ENCODE peak calls at places on chromosome 13, in four cellular contexts. A, B, U and W are unnamed samples.

GRCh38 chr13:70408865-70409264 is 300.6 kb upstream of the KLHL1 start:
- DNase-seq in A (no peak), B (no peak), U (no peak), W (no peak)

GRCh38 chr13:77326905-77327604 is at the start of gene MYCBP2:
- DNase-seq in A (peak), B (peak), U (peak), W (peak)

GRCh38 chr13:71864981-71865857 is 1.8 kb downstream of the DACH1 start:
- DNase-seq in A (peak), B (no peak), U (no peak), W (peak)

GRCh38 chr13:38202730-38203129 is 146.9 kb upstream of the UFM1 start:
- DNase-seq in A (no peak), B (no peak), U (no peak), W (no peak)

GRCh38 chr13:20410726-20411125 is 114.9 kb downstream of the CRYL1 start:
- DNase-seq in A (no peak), B (no peak), U (no peak), W (no peak)

GRCh38 chr13:49098198-49098597 is 121.9 kb upstream of the MLNR start:
- DNase-seq in A (no peak), B (no peak), U (no peak), W (no peak)

GRCh38 chr13:49587311-49587847 is 2.0 kb upstream of the RCBTB1 start:
- DNase-seq in A (no peak), B (no peak), U (no peak), W (no peak)

GRCh38 chr13:26965058-26965380 is 204.4 kb upstream of the GPR12 start:
- DNase-seq in A (peak), B (no peak), U (no peak), W (no peak)

GRCh38 chr13:83498486-83499190 is 383.6 kb downstream of the SLITRK1 start:
- DNase-seq in A (no peak), B (no peak), U (no peak), W (no peak)

GRCh38 chr13:44978328-44978727 is 10.9 kb downstream of the NUFIP1 start:
- DNase-seq in A (no peak), B (no peak), U (no peak), W (no peak)

GRCh38 chr13:36382030-36382429 is 35.8 kb upstream of the SPART start:
- DNase-seq in A (no peak), B (no peak), U (no peak), W (no peak)

GRCh38 chr13:76887070-76887563 is 912 bp upstream of the KCTD12 start:
- DNase-seq in A (peak), B (no peak), U (no peak), W (no peak)

GRCh38 chr13:20426766-20427448 is 98.8 kb downstream of the CRYL1 start:
- DNase-seq in A (no peak), B (no peak), U (no peak), W (no peak)

GRCh38 chr13:110387451-110388140 is 80.5 kb downstream of the COL4A2 start:
- DNase-seq in A (peak), B (no peak), U (peak), W (peak)

GRCh38 chr13:52195052-52195837 is 35.8 kb upstream of the NEK3 start:
- DNase-seq in A (peak), B (peak), U (peak), W (peak)

GRCh38 chr13:61777281-61777680 is 361.6 kb upstream of the PCDH20 start:
- DNase-seq in A (no peak), B (no peak), U (no peak), W (no peak)

GRCh38 chr13:93549326-93549855 is 322.8 kb downstream of the GPC6 start:
- DNase-seq in A (no peak), B (no peak), U (no peak), W (no peak)

GRCh38 chr13:44149821-44150220 is 223.8 kb upstream of the SERP2 start:
- DNase-seq in A (no peak), B (no peak), U (no peak), W (no peak)

GRCh38 chr13:42048625-42049453 is at the start of gene DGKH:
- DNase-seq in A (peak), B (no peak), U (peak), W (peak)

GRCh38 chr13:49733181-49733951 is 42.1 kb upstream of the EBPL start:
- DNase-seq in A (no peak), B (no peak), U (no peak), W (no peak)

GRCh38 chr13:42229287-42229686 is 42.7 kb upstream of the AKAP11 start:
- DNase-seq in A (no peak), B (no peak), U (no peak), W (no peak)

GRCh38 chr13:51768976-51769375 is 35.0 kb downstream of the DHRS12 start:
- DNase-seq in A (no peak), B (no peak), U (no peak), W (no peak)

DNA sequence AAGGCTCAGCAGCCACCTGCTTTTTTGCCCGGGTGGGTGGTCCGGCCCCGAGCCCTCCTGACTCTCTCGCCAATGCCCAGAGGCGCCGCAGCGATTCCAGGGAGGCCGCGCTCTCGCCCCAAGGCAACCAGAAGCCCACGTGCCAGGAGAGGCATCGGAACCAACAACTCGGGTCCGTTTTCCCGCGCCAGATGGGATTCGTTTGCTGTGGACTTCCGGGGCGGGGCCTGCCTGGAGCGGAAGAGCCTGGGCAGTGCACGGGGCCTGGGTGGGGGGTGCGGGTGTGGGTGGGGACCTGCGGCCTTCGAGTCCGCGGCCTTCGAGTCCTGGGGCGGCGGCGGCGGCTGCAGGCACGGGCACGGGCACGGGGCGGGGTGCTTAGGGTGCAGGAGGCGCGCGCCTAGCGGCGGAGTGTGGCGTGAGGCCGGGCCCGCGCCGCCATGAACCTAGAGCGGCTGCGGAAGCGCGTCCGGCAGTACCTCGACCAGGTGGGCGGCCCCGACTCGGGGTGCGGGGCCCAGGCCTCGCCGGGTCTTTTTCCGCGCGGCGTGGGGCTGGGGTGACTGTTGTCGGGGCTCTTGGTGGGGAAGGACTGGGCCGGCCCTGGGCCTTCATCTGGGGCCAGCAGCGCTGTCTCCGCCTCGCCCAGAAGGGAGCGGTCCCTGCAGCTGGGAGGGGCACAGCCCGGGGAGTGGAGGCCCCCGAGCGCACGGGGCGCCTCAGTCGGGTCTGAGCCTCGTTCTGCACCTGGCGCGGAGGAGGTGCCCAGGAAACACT is at the start of gene CDC16:
- DNase-seq in A (peak), B (peak), U (peak), W (peak)
- TF ChIP-seq CTCF in A (peak), B (peak), U (peak), W (no peak)

DNA sequence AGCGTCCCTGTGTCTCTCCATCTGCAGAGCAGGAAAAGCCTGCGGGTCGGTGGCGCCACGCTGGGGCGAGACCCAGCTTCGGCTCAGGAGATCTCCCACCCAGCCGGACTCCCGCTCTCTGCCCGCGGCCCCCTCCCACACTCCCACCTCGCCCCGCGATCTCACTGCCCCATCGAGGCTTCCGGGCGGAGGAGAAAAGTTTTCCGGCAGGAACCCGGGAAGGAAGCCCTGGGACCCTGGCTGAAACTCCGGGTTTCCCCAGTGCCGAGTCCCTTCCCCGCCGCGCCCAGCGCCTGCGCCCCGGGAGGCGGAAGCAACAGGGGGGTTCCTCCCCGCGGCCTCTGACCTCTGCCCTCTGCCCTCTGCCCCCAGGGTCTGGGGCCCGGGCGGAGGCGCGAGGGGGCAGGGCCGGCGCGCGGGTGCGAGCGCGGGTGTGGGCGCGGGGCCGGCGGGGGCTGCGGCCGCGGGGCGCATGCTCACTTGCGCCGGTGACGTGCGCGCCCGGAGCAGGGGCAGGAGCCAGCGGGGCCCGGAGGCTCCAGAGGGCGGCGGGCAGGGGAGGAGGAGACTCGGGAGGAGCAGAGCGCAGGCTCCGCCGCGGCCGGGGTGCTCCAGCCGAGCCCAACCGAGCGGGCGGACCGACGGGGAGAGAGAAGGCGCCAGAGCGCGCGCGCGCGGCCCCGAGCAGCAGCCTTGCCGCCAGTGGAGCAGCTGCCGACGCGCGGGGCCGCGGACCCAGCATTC is at the start of gene ATP11A:
- DNase-seq in A (peak), B (peak), U (peak), W (peak)
- TF ChIP-seq CTCF in A (no peak), B (no peak), U (no peak), W (no peak)

DNA sequence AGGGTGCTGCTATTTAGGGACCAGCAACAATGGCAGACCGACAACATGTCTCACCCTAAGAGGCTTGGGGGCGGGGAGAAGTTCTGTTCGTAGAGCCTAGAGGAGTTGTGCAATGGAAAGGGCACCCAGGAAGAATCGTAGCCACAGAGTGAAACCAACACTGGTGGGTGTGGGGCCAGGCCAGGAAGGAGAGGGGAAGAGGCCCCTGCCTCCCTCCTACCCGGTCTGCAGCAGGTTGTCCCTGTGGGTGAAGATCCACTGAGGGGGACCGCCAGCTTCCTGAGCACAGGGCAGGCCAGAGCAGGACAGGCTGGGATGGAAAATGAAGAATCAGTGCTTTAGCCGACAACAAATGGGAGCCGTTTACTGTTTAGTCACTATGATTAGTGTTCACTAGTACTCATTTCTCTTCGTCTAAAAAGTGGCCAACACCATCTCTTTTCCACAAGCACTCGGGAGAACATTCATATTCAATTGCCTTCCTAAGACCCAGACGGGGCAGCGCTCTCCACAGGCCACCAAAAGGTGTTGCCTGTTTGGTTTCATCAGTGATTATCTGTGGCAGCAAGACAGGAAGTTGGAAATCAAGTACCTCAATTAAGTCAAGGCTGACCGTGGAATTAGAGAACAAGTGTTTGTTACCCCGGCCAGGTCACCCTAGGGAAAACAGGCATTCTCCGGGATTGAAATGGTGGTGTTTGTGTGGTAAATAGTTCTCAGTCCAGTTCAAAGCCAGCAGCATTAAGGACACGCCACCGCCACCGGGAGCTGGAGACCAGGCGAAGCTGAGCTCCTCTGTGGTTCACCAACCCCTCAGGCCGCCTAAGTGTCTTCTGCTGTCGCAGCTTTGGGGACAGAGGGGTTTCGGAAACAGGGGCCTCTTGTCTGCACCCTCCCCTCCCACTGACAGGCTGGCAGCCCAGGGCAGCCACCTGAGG is 1.0 kb upstream of the ATP11A start:
- DNase-seq in A (peak), B (no peak), U (peak), W (no peak)
- TF ChIP-seq CTCF in A (no peak), B (no peak), U (no peak), W (no peak)

GRCh38 chr13:25581351-25581750 is 209.6 kb downstream of the ATP8A2 start:
- DNase-seq in A (no peak), B (no peak), U (no peak), W (no peak)
- TF ChIP-seq CTCF in A (no peak), B (no peak), U (no peak), W (no peak)

GRCh38 chr13:99031725-99032298 is 53.9 kb upstream of the DOCK9 start:
- DNase-seq in A (no peak), B (no peak), U (no peak), W (no peak)

GRCh38 chr13:99029576-99029975 is 51.7 kb upstream of the DOCK9 start:
- DNase-seq in A (no peak), B (no peak), U (no peak), W (no peak)

GRCh38 chr13:99027661-99028425 is 50.0 kb upstream of the DOCK9 start:
- DNase-seq in A (no peak), B (no peak), U (no peak), W (no peak)

GRCh38 chr13:99027260-99027659 is 49.4 kb upstream of the DOCK9 start:
- DNase-seq in A (no peak), B (no peak), U (no peak), W (no peak)

DNA sequence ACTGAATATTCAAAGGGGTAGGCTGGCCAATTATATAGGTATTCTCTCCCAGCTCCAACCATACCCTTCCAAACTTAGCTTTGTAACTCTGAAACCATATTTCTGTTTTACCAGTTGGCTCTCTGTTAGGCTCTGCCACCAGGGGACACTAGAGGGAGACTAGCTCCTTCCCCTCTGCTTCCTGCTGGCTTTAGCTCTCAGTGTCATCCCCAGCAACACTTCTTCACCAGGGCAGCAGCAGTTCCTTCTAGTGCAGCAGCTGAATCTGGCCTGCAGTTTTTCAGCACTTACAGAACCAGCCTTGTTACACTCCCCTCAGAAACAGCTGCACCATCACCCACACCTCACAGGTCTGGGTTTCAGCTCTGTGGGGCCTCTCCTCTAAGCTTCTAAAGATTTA is 51.0 kb upstream of the DOCK9 start:
- DNase-seq in A (peak), B (no peak), U (peak), W (peak)
- TF ChIP-seq CTCF in A (no peak), B (no peak), U (peak), W (no peak)